ENCODE peak calls at places on chromosomes 2 and 18, in six cellular contexts. W is HEK293T; O is RWPE1; M is activated T-helper 1 cell treated with anti-CD3 and anti-CD28 coated beads, Interleukin-12 subunit alpha, Interleukin-12 subunit beta, Interleukin-2, Interleukin-4 antibody, amounts not matched to agents 30 ng/mL and 10 ng/mL and 1 ng/mL, durations not matched to agents 14 hours and 24 hours and 36 hours; N is NCI-H2171 treated with DMSO at 0.1 percent for 48 hours; U is hippocampal formation. H is an unnamed sample.

GRCh38 chr18:12657048-12657848 is 659 bp downstream of the SPIRE1 start:
- DNase-seq in W (peak), M (no peak), O (no peak), U (peak), N (peak), H (peak)

GRCh38 chr2:224971214-224971613 is 71.1 kb downstream of the DOCK10 start:
- DNase-seq in O (peak), U (no peak), W (no peak), N (no peak), M (no peak), H (no peak)

GRCh38 chr2:182522428-182522896 is 95.6 kb upstream of the PDE1A start:
- DNase-seq in M (no peak), N (peak), O (no peak), W (no peak), U (peak), H (no peak)

GRCh38 chr18:79645291-79645983 is 34.2 kb upstream of the CTDP1 start:
- DNase-seq in N (no peak), W (no peak), M (no peak), U (no peak), O (no peak), H (no peak)

GRCh38 chr2:106085441-106085911 is 108.6 kb downstream of the UXS1 start:
- DNase-seq in M (peak), W (peak), U (no peak), N (no peak), O (no peak), H (peak)

GRCh38 chr2:43184339-43184895 is 42.0 kb downstream of the ZFP36L2 start:
- DNase-seq in M (peak), O (peak), N (no peak), U (no peak), W (no peak), H (peak)

GRCh38 chr2:163775304-163775703 is 39.5 kb upstream of the FIGN start:
- DNase-seq in N (no peak), M (no peak), W (no peak), O (no peak), U (no peak), H (no peak)

GRCh38 chr2:221444106-221444505 is 128.0 kb downstream of the EPHA4 start:
- DNase-seq in O (peak), W (no peak), M (no peak), U (no peak), N (no peak), H (peak)

GRCh38 chr18:62950246-62950645 is 234.9 kb downstream of the PHLPP1 start:
- DNase-seq in W (no peak), O (no peak), M (no peak), N (no peak), U (no peak), H (no peak)

GRCh38 chr2:89767581-89768435 is 1076.3 kb downstream of the RPIA start:
- DNase-seq in O (no peak), N (no peak), W (no peak), M (no peak), U (no peak), H (no peak)

GRCh38 chr18:74215863-74216262 is 67.5 kb downstream of the TIMM21 start:
- DNase-seq in M (no peak), W (no peak), U (no peak), O (no peak), N (no peak), H (no peak)

GRCh38 chr18:53819174-53819573 is 405.3 kb downstream of the MBD2 start:
- DNase-seq in M (no peak), U (no peak), N (no peak), W (no peak), O (no peak), H (no peak)

GRCh38 chr2:143545643-143546275 is 416.5 kb downstream of the ARHGAP15 start:
- DNase-seq in N (peak), O (no peak), M (no peak), U (no peak), W (no peak), H (peak)

GRCh38 chr2:181585732-181586131 is 71.2 kb downstream of the CERKL start:
- DNase-seq in W (no peak), M (no peak), N (peak), U (no peak), O (no peak), H (no peak)

GRCh38 chr2:196601430-196602306 is 37.8 kb upstream of the CCDC150 start:
- DNase-seq in U (no peak), M (no peak), N (no peak), W (peak), O (peak), H (peak)

GRCh38 chr18:55763298-55763697 is 175.3 kb upstream of the TCF4 start:
- DNase-seq in N (no peak), O (no peak), U (no peak), W (no peak), M (no peak), H (peak)

GRCh38 chr2:30394096-30394495 is 53.0 kb upstream of the LCLAT1 start:
- DNase-seq in O (no peak), W (no peak), N (peak), U (no peak), M (no peak), H (no peak)

GRCh38 chr2:195318440-195319111 is 338.4 kb upstream of the SLC39A10 start:
- DNase-seq in U (peak), W (peak), N (peak), O (peak), M (peak), H (peak)

GRCh38 chr2:37085731-37086147 is 1.4 kb downstream of the GPATCH11 start:
- DNase-seq in M (no peak), W (no peak), O (no peak), N (no peak), U (no peak), H (peak)

GRCh38 chr2:37671013-37671815 is at the start of gene CDC42EP3:
- DNase-seq in N (peak), U (no peak), W (peak), M (peak), O (peak), H (peak)

GRCh38 chr2:181643158-181643557 is 13.7 kb downstream of the CERKL start:
- DNase-seq in O (no peak), N (no peak), W (no peak), U (no peak), M (no peak), H (no peak)

GRCh38 chr2:97752342-97753334 is 39.3 kb downstream of the ZAP70 start:
- DNase-seq in U (no peak), N (no peak), O (peak), M (no peak), W (no peak), H (peak)

GRCh38 chr2:105842555-105842954 is 97.8 kb downstream of the NCK2 start:
- DNase-seq in W (peak), M (no peak), O (no peak), N (no peak), U (no peak), H (no peak)

GRCh38 chr2:240567137-240567871 is 980 bp upstream of the RNPEPL1 start:
- DNase-seq in O (no peak), W (no peak), N (no peak), U (no peak), M (no peak), H (no peak)

GRCh38 chr2:150472122-150472899 is 15.2 kb downstream of the RND3 start:
- DNase-seq in W (no peak), M (no peak), O (no peak), U (no peak), N (no peak), H (no peak)

GRCh38 chr18:61893971-61894750 is 1.4 kb upstream of the RNF152 start:
- DNase-seq in N (peak), W (peak), M (peak), U (peak), O (peak), H (peak)

GRCh38 chr2:100422320-100422719 is 4.9 kb upstream of the CHST10 start:
- DNase-seq in O (peak), M (no peak), U (no peak), W (peak), N (peak), H (peak)

GRCh38 chr2:177433402-177433801 is 40.8 kb downstream of the AGPS start:
- DNase-seq in N (no peak), U (no peak), W (no peak), M (no peak), O (no peak), H (no peak)

GRCh38 chr18:67468038-67468437 is 48.5 kb downstream of the DSEL start:
- DNase-seq in O (no peak), N (no peak), W (no peak), U (no peak), M (no peak), H (no peak)

GRCh38 chr2:60707750-60708371 is 48.2 kb upstream of the PAPOLG start:
- DNase-seq in M (no peak), U (no peak), W (peak), O (peak), N (peak), H (peak)

H was measured in AG08396.